ENCODE peak calls at places on chromosomes 2 and 18, in four cellular contexts. M is dorsolateral prefrontal cortex, D is IMR-90, T is MM.1S. O is an unnamed sample. For H3K27me3, the result is how much of the 10 kb centered on the place peaks cover.

GRCh38 chr2:44371445-44371844 is 9.7 kb downstream of the CAMKMT start:
- DNase-seq in M (no peak), T (no peak), D (no peak), O (no peak)

GRCh38 chr2:126674075-126674744 is 18.3 kb downstream of the GYPC start:
- DNase-seq in T (no peak), D (no peak), M (no peak), O (no peak)

GRCh38 chr18:63553117-63553516 is 10.9 kb downstream of the SERPINB12 start:
- DNase-seq in T (no peak), D (peak), M (no peak), O (peak)

GRCh38 chr18:48799724-48800315 is 150.9 kb downstream of the SMAD7 start:
- DNase-seq in M (peak), T (no peak), D (no peak), O (no peak)

GRCh38 chr2:47558116-47559078 is 155.4 kb downstream of the MSH2 start:
- DNase-seq in D (no peak), M (peak), T (no peak), O (no peak)

GRCh38 chr2:10368491-10369231 is 66.0 kb downstream of the HPCAL1 start:
- DNase-seq in T (no peak), M (no peak), D (no peak), O (no peak)

GRCh38 chr18:10113156-10114022 is 199.6 kb downstream of the VAPA start:
- DNase-seq in T (no peak), M (no peak), D (no peak), O (no peak)

GRCh38 chr2:191740776-191741175 is 62.8 kb downstream of the NABP1 start:
- DNase-seq in D (no peak), T (no peak), M (no peak), O (no peak)

GRCh38 chr2:74152954-74153353 is 5.2 kb upstream of the BOLA3 start:
- DNase-seq in D (no peak), M (no peak), T (no peak), O (no peak)

GRCh38 chr2:84959045-84959493 is 11.9 kb upstream of the KCMF1 start:
- DNase-seq in D (peak), M (no peak), T (no peak), O (no peak)

GRCh38 chr2:179460530-179460929 is 195.9 kb upstream of the SESTD1 start:
- DNase-seq in D (peak), M (no peak), T (no peak), O (peak)

GRCh38 chr18:64840911-64841701 is 692.2 kb upstream of the LINC00305 start:
- DNase-seq in D (no peak), M (no peak), T (no peak), O (no peak)

GRCh38 chr2:85797959-85798358 is 44.2 kb downstream of the ATOH8 start:
- DNase-seq in D (peak), T (no peak), M (no peak), O (no peak)

GRCh38 chr18:55999641-56000040 is 411.6 kb upstream of the TCF4 start:
- DNase-seq in D (no peak), T (no peak), M (no peak), O (no peak)
- H3K27me3 ChIP-seq in D (under half), T (under half), M (under half), O (under half)

DNA sequence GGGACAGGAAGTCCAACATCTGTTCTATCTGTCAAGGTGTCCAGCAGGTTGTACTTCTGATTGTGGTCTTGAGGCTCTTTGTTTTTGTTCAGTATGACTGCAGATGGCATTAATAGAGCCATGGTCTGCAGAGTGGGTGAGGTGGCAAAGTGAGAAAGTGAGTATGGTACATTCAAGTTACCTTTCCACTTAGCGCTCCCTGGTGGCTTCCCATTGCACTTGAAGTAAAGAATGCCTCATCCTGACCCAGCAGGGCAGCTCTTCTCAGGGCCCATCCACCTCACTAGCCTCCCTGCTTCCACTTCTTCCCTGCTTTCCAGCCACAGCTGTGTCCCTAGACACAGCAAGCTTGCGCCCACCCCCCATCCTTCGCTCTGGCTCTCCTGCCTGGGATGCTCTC is 148.0 kb upstream of the ALPP start:
- DNase-seq in M (no peak), D (peak), T (peak), O (no peak)
- TF ChIP-seq CTCF in M (no peak), D (peak), T (peak), O (no peak)

GRCh38 chr2:143558665-143559064 is 429.4 kb downstream of the ARHGAP15 start:
- DNase-seq in T (no peak), M (no peak), D (peak), O (peak)

GRCh38 chr2:143559202-143559601 is 430.0 kb downstream of the ARHGAP15 start:
- DNase-seq in T (no peak), M (no peak), D (no peak), O (no peak)

GRCh38 chr2:143560724-143561123 is 431.5 kb downstream of the ARHGAP15 start:
- DNase-seq in D (no peak), T (no peak), M (no peak), O (no peak)

DNA sequence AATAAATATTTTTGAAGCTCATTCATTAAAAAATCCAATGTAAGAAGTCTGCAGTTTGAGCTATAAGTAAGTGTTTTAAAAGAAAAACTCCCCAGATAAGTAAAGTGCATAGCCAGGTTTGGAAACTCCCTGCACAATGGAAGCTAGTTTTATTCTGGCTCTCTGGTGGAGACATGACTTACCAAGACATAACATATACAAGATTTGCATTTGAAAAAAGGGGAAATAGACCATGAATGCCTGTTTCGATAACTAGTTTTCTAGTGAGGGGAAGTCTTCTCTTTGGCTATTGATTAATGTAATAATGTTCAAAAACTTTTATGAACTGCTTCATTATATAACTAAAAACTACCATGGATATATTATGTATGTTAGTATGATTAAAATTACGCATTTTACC is 435.2 kb downstream of the ARHGAP15 start:
- DNase-seq in M (no peak), D (no peak), T (no peak), O (no peak)
- H3K4me3 ChIP-seq in M (no peak), D (no peak), T (no peak), O (no peak)

GRCh38 chr2:17538022-17538843 is 2.3 kb upstream of the VSNL1 start:
- DNase-seq in D (peak), T (peak), M (no peak), O (no peak)
- H3K27me3 ChIP-seq in D (under half), T (under half), M (under half), O (under half)

O was measured in BJ.